ENCODE peak calls at places on chromosomes 1 and 21, in seven cellular contexts. B is vagina, X is transverse colon, Q is breast epithelium, F is GM12892, U is suprapubic skin, C is GM12891. R is an unnamed sample.

GRCh38 chr1:245752551-245752950 is 597.8 kb downstream of the KIF26B start:
- DNase-seq in B (no peak), X (no peak), Q (no peak), F (no peak), U (no peak), C (no peak), R (peak)

GRCh38 chr1:44500181-44501021 is 95.3 kb downstream of the RNF220 start:
- DNase-seq in B (no peak), X (no peak), Q (no peak), F (no peak), U (no peak), C (no peak), R (no peak)

GRCh38 chr1:181260994-181261393 is 172.5 kb downstream of the IER5 start:
- DNase-seq in B (no peak), X (no peak), Q (no peak), F (no peak), U (no peak), C (no peak), R (no peak)

GRCh38 chr1:47883963-47884362 is 113.2 kb downstream of the TRABD2B start:
- DNase-seq in B (no peak), X (no peak), Q (no peak), F (no peak), U (no peak), C (no peak), R (no peak)

GRCh38 chr1:192453360-192454045 is 122.1 kb upstream of the RGS1 start:
- DNase-seq in B (no peak), X (no peak), Q (no peak), F (no peak), U (no peak), C (no peak), R (no peak)

GRCh38 chr1:179105393-179105792 is 23.5 kb downstream of the TOR3A start:
- DNase-seq in B (no peak), X (no peak), Q (no peak), F (no peak), U (no peak), C (no peak), R (no peak)

GRCh38 chr21:40299441-40299840 is 432.2 kb downstream of the PCP4 start:
- DNase-seq in B (no peak), X (no peak), Q (no peak), F (no peak), U (no peak), C (no peak), R (no peak)

GRCh38 chr1:12173631-12174121 is 6.9 kb downstream of the TNFRSF1B start:
- DNase-seq in B (no peak), X (peak), Q (peak), F (no peak), U (no peak), C (no peak), R (no peak)

GRCh38 chr1:31771891-31772668 is 7.9 kb upstream of the ADGRB2 start:
- DNase-seq in B (no peak), X (no peak), Q (no peak), F (no peak), U (no peak), C (no peak), R (no peak)

GRCh38 chr1:242788771-242789170 is 264.3 kb upstream of the PLD5 start:
- DNase-seq in B (no peak), X (no peak), Q (no peak), F (no peak), U (no peak), C (no peak), R (no peak)

GRCh38 chr1:95832370-95832769 is 598.4 kb downstream of the RWDD3 start:
- DNase-seq in B (no peak), X (no peak), Q (no peak), F (no peak), U (no peak), C (no peak), R (no peak)

GRCh38 chr1:168234846-168235547 is 9.2 kb downstream of the SFT2D2 start:
- DNase-seq in B (no peak), X (no peak), Q (no peak), F (peak), U (no peak), C (peak), R (peak)

GRCh38 chr1:11421443-11421842 is 57.5 kb upstream of the DISP3 start:
- DNase-seq in B (no peak), X (no peak), Q (no peak), F (no peak), U (no peak), C (no peak), R (no peak)

GRCh38 chr1:235128453-235129328 is at the start of gene TOMM20:
- DNase-seq in B (peak), X (peak), Q (peak), F (peak), U (peak), C (peak), R (peak)

GRCh38 chr1:42456754-42457089 is 379 bp downstream of the PPCS start:
- DNase-seq in B (no peak), X (peak), Q (peak), F (peak), U (peak), C (peak), R (no peak)

GRCh38 chr1:158310623-158311022 is 20.7 kb downstream of the CD1B start:
- DNase-seq in B (no peak), X (no peak), Q (no peak), F (no peak), U (no peak), C (no peak), R (no peak)

GRCh38 chr1:233625510-233625981 is 11.6 kb downstream of the KCNK1 start:
- DNase-seq in B (no peak), X (peak), Q (no peak), F (no peak), U (no peak), C (no peak), R (no peak)
- TF ChIP-seq POLR2AphosphoS5 in B (no peak), X (no peak), Q (no peak), F (no peak), U (no peak), C (no peak), R (no peak)

DNA sequence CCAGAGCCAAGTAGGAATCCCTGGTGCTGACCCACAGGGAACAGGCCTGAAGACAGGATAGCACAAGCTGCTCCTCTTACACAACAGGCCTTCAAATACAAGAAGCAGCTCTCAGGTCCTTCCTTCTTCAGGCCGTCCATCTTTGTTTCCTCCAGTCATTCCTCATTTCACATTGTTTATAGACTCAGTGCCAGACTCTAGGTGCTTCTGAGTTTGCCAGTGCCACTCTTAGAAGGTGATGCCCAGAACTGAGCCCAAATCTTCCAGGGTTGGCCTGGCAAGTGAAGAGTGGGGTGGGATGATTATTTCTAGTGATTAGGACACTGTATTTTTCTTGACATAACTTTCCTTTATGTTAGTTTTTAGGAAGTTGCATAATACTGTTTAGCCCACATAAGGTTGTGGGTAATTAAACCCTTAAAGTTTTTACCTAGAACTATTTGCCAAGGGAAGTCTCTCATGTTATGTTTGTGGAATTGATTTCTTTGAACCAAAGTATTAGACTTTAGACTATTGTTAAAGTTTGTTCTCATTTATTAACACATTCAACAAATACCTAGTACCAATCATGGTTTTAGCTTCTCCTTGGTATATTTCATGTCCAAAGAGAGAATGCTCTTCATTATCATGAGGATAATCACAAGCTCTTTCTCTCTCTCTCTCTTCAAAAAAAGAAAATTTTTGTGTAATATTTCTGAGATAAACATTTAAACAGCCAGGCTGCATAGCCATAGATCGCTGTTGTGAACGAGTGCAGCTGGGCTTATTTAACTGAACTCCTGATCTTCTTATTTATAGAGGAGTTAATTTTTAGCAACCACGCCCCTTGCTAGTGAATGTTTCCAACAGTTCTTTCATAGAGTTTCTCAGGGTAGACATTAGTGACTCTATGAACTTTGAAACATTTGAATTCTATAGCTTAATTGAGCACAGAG is 47.7 kb downstream of the PGM1 start:
- DNase-seq in B (no peak), X (no peak), Q (no peak), F (no peak), U (no peak), C (no peak), R (no peak)
- TF ChIP-seq POLR2A in B (no peak), X (no peak), Q (no peak), F (no peak), U (no peak), C (no peak), R (no peak)

GRCh38 chr1:199010933-199011332 is 372.1 kb downstream of the PTPRC start:
- DNase-seq in B (no peak), X (no peak), Q (no peak), F (no peak), U (no peak), C (no peak), R (no peak)

GRCh38 chr1:199010492-199010891 is 371.7 kb downstream of the PTPRC start:
- DNase-seq in B (no peak), X (no peak), Q (no peak), F (no peak), U (no peak), C (no peak), R (no peak)

GRCh38 chr1:199009447-199009846 is 370.6 kb downstream of the PTPRC start:
- DNase-seq in B (no peak), X (no peak), Q (no peak), F (no peak), U (no peak), C (no peak), R (no peak)

GRCh38 chr1:199002670-199003069 is 363.8 kb downstream of the PTPRC start:
- DNase-seq in B (no peak), X (no peak), Q (no peak), F (no peak), U (no peak), C (no peak), R (no peak)

GRCh38 chr1:199007423-199007822 is 368.6 kb downstream of the PTPRC start:
- DNase-seq in B (no peak), X (no peak), Q (no peak), F (no peak), U (no peak), C (no peak), R (no peak)
- TF ChIP-seq POLR2AphosphoS5 in B (no peak), X (no peak), Q (no peak), F (no peak), U (no peak), C (no peak), R (no peak)

GRCh38 chr1:156498447-156499193 is 2.0 kb downstream of the MEF2D start:
- DNase-seq in B (no peak), X (peak), Q (no peak), F (no peak), U (no peak), C (no peak), R (no peak)
- TF ChIP-seq POLR2A in B (no peak), X (peak), Q (no peak), F (no peak), U (no peak), C (no peak), R (peak)

DNA sequence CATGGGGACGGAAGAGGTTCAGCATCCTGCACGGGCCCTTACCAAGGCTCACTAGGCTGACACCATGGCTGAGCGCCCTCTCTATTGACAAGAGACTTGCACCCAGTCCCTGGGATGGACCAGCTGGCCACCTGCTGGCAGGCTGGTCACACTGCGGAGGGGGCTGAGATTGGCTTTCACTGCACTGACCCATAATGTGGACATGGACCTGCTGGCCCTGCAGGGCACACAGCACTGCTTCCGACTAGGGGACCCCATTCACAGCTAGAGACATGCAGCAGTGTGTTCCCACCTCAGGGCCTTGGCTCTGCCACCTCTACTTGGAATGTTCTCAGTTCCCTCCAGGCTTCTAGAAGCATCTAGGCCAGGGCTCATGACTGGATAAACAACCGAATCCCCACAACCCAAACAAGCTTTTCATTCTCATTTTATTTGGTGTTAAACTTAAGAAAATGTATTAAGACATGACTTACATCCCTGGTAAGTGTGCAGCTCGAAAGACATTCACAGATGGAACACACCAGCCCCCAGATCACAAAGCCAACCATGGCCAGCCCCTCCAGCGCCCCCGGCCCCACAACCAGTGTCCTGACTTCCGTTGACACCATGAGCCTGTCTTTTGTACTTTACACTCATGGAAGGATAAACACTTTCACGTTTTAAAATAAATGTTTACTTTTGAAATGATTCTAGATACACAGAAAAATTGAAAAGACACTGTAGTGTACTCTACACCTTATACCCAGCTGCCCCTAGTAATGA is 9.3 kb upstream of the SRARP start:
- DNase-seq in B (no peak), X (peak), Q (no peak), F (no peak), U (no peak), C (no peak), R (no peak)
- TF ChIP-seq POLR2AphosphoS5 in B (no peak), X (no peak), Q (no peak), F (no peak), U (no peak), C (no peak), R (peak)

DNA sequence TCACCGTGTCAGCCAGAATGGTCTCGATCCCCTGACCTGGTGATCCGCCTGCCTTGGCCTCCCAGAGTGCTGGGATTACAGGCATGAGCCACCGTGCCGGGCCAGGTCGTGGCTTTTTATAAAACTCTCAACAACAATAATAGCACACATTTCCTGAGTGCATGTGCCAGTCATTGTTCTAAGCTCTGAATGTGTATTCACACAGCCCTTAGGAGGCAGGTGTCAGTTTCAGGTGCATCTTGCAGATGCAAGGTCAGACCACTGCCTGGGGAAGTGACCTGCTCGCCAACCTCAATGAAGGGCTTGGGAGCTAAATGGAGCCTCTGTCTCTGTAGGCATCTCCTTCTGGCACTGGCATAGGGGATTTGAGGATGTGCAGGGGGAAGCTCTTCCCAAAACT is 1.6 kb upstream of the LEFTY2 start:
- DNase-seq in B (no peak), X (peak), Q (no peak), F (no peak), U (no peak), C (no peak), R (no peak)
- TF ChIP-seq POLR2A in B (no peak), X (no peak), Q (no peak), F (no peak), U (no peak), C (no peak), R (no peak)

DNA sequence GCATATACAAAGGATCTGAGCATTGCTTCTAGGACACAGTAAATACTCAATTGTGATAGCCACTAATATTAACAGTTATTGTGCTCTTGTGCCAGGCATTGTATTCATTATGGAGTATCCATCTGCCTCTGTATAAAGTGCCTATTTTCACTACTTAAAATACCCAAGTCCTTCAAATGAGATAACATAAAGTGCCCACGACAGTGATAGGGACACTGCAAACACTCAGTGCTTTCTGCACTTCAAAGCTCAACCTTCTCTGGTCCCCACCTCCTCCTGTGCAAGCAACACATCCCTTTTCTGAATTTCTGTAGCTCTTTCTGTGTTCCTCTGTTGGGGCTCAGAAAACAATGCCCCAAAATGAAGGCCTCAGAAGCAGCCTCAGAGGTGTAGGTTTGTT is 6.6 kb upstream of the DDAH1 start:
- DNase-seq in B (no peak), X (no peak), Q (no peak), F (no peak), U (no peak), C (no peak), R (no peak)
- TF ChIP-seq POLR2AphosphoS5 in B (no peak), X (no peak), Q (no peak), F (no peak), U (no peak), C (no peak), R (no peak)

R was measured in esophagus muscularis mucosa.